ENCODE peak calls at places on chromosomes 1 and 21, in five cellular contexts. One of them, this sample, is unnamed.

GRCh38 chr21:25375675-25376074 is 231.6 kb downstream of the MRPL39 start:
- DNase-seq in right lobe of liver: no peak
- DNase-seq in pancreas: no peak
- DNase-seq in ovary: no peak
- DNase-seq in heart left ventricle: no peak
- DNase-seq in this sample: no peak

GRCh38 chr1:181112071-181112929 is 23.8 kb downstream of the IER5 start:
- DNase-seq in right lobe of liver: peak; percentile 93
- DNase-seq in ovary: peak; percentile 64
- DNase-seq in heart left ventricle: no peak
- DNase-seq in pancreas: peak; percentile 81
- DNase-seq in this sample: peak; percentile 89

GRCh38 chr1:3019007-3019515 is 2.2 kb upstream of the ACTRT2 start:
- DNase-seq in pancreas: no peak
- DNase-seq in right lobe of liver: no peak
- DNase-seq in ovary: peak; percentile 7
- DNase-seq in heart left ventricle: peak; percentile 52
- DNase-seq in this sample: no peak

GRCh38 chr1:2596530-2597333 is 10.2 kb downstream of the PRXL2B start:
- DNase-seq in ovary: no peak
- DNase-seq in right lobe of liver: peak; percentile 32
- DNase-seq in heart left ventricle: peak; percentile 46
- DNase-seq in pancreas: peak; percentile 8
- DNase-seq in this sample: no peak

GRCh38 chr1:89271616-89272015 is 1.0 kb downstream of the GBP5 start:
- DNase-seq in ovary: no peak
- DNase-seq in pancreas: no peak
- DNase-seq in right lobe of liver: no peak
- DNase-seq in heart left ventricle: no peak
- DNase-seq in this sample: no peak

GRCh38 chr1:35594005-35594760 is 21.1 kb downstream of the TFAP2E start:
- DNase-seq in pancreas: no peak
- DNase-seq in ovary: no peak
- DNase-seq in right lobe of liver: no peak
- DNase-seq in heart left ventricle: no peak
- DNase-seq in this sample: no peak

GRCh38 chr1:165717918-165718515 is 19.7 kb upstream of the ALDH9A1 start:
- DNase-seq in right lobe of liver: peak; percentile 61
- DNase-seq in pancreas: peak; percentile 38
- DNase-seq in heart left ventricle: no peak
- DNase-seq in ovary: no peak
- DNase-seq in this sample: peak; percentile 52

GRCh38 chr1:169484683-169485426 is 889 bp downstream of the SLC19A2 start:
- DNase-seq in pancreas: peak; percentile 63
- DNase-seq in heart left ventricle: peak; percentile 67
- DNase-seq in right lobe of liver: peak; percentile 77
- DNase-seq in ovary: peak; percentile 69
- DNase-seq in this sample: peak; percentile 81

GRCh38 chr1:50603274-50604271 is 180.3 kb upstream of the DMRTA2 start:
- DNase-seq in heart left ventricle: no peak
- DNase-seq in ovary: no peak
- DNase-seq in right lobe of liver: no peak
- DNase-seq in pancreas: no peak
- DNase-seq in this sample: no peak

GRCh38 chr1:58994664-58995063 is 210.8 kb upstream of the JUN start:
- DNase-seq in pancreas: no peak
- DNase-seq in heart left ventricle: no peak
- DNase-seq in ovary: no peak
- DNase-seq in right lobe of liver: no peak
- DNase-seq in this sample: no peak

GRCh38 chr1:227763246-227764018 is 28.2 kb downstream of the SNAP47 start:
- DNase-seq in heart left ventricle: peak; percentile 53
- DNase-seq in right lobe of liver: no peak
- DNase-seq in pancreas: no peak
- DNase-seq in ovary: no peak
- DNase-seq in this sample: no peak

GRCh38 chr1:159707473-159707872 is 6.9 kb downstream of the CRP start:
- DNase-seq in right lobe of liver: no peak
- DNase-seq in ovary: no peak
- DNase-seq in heart left ventricle: no peak
- DNase-seq in pancreas: no peak
- DNase-seq in this sample: no peak

GRCh38 chr1:24964811-24965570 is 34.9 kb upstream of the RUNX3 start:
- DNase-seq in ovary: no peak
- DNase-seq in heart left ventricle: peak; percentile 81
- DNase-seq in pancreas: peak; percentile 33
- DNase-seq in right lobe of liver: no peak
- DNase-seq in this sample: no peak

GRCh38 chr1:31707711-31708110 is 3.9 kb upstream of the COL16A1 start:
- DNase-seq in right lobe of liver: no peak
- DNase-seq in pancreas: no peak
- DNase-seq in ovary: no peak
- DNase-seq in heart left ventricle: no peak
- DNase-seq in this sample: no peak

GRCh38 chr1:10495475-10495817 is 20.7 kb downstream of the PEX14 start:
- DNase-seq in ovary: no peak
- DNase-seq in right lobe of liver: no peak
- DNase-seq in heart left ventricle: no peak
- DNase-seq in pancreas: no peak
- DNase-seq in this sample: no peak

GRCh38 chr1:171457412-171457811 is 27.9 kb upstream of the PRRC2C start:
- DNase-seq in right lobe of liver: no peak
- DNase-seq in heart left ventricle: no peak
- DNase-seq in ovary: no peak
- DNase-seq in pancreas: no peak
- DNase-seq in this sample: no peak

GRCh38 chr1:245575710-245576109 is 420.9 kb downstream of the KIF26B start:
- DNase-seq in pancreas: no peak
- DNase-seq in right lobe of liver: no peak
- DNase-seq in heart left ventricle: no peak
- DNase-seq in ovary: no peak
- DNase-seq in this sample: no peak

GRCh38 chr1:179103999-179104398 is 22.1 kb downstream of the TOR3A start:
- DNase-seq in heart left ventricle: no peak
- DNase-seq in ovary: no peak
- DNase-seq in pancreas: no peak
- DNase-seq in right lobe of liver: no peak
- DNase-seq in this sample: no peak

GRCh38 chr1:211830330-211831142 is at the start of gene LPGAT1:
- DNase-seq in ovary: peak; percentile 81
- DNase-seq in heart left ventricle: peak; percentile 90
- DNase-seq in right lobe of liver: peak; percentile 89
- DNase-seq in pancreas: peak; percentile 83
- DNase-seq in this sample: peak; percentile 80

GRCh38 chr1:51981555-51981954 is 8.9 kb downstream of the RAB3B start:
- DNase-seq in heart left ventricle: no peak
- DNase-seq in pancreas: no peak
- DNase-seq in ovary: no peak
- DNase-seq in right lobe of liver: no peak
- DNase-seq in this sample: no peak

GRCh38 chr1:39142394-39143060 is 62.0 kb upstream of the MACF1 start:
- DNase-seq in heart left ventricle: no peak
- DNase-seq in pancreas: peak; percentile 75
- DNase-seq in ovary: no peak
- DNase-seq in right lobe of liver: no peak
- DNase-seq in this sample: peak; percentile 26

GRCh38 chr1:57269621-57270235 is 154.1 kb downstream of the DAB1 start:
- DNase-seq in right lobe of liver: no peak
- DNase-seq in ovary: no peak
- DNase-seq in heart left ventricle: no peak
- DNase-seq in pancreas: no peak
- DNase-seq in this sample: no peak

GRCh38 chr1:235637756-235638155 is 11.8 kb downstream of the GNG4 start:
- DNase-seq in ovary: no peak
- DNase-seq in pancreas: no peak
- DNase-seq in heart left ventricle: no peak
- DNase-seq in right lobe of liver: peak; percentile 13
- DNase-seq in this sample: no peak

GRCh38 chr21:31397515-31397926 is 53.5 kb upstream of the TIAM1 start:
- DNase-seq in right lobe of liver: no peak
- DNase-seq in ovary: no peak
- DNase-seq in pancreas: no peak
- DNase-seq in heart left ventricle: no peak
- DNase-seq in this sample: no peak

GRCh38 chr1:161242313-161242712 is 4.3 kb upstream of the NR1I3 start:
- DNase-seq in heart left ventricle: no peak
- DNase-seq in right lobe of liver: no peak
- DNase-seq in ovary: no peak
- DNase-seq in pancreas: no peak
- DNase-seq in this sample: no peak

GRCh38 chr1:78070758-78071157 is 25.0 kb downstream of the GIPC2 start:
- DNase-seq in pancreas: no peak
- DNase-seq in heart left ventricle: no peak
- DNase-seq in right lobe of liver: no peak
- DNase-seq in ovary: no peak
- DNase-seq in this sample: no peak

GRCh38 chr1:84847253-84848247 is 45.5 kb downstream of the LPAR3 start:
- DNase-seq in pancreas: peak; percentile 88
- DNase-seq in right lobe of liver: peak; percentile 92
- DNase-seq in ovary: peak; percentile 36
- DNase-seq in heart left ventricle: peak; percentile 70
- DNase-seq in this sample: peak; percentile 35

GRCh38 chr1:6041432-6042062 is 4.1 kb upstream of the KCNAB2 start:
- DNase-seq in pancreas: no peak
- DNase-seq in right lobe of liver: no peak
- DNase-seq in ovary: peak; percentile 52
- DNase-seq in heart left ventricle: no peak
- DNase-seq in this sample: no peak

GRCh38 chr21:36854391-36854790 is 112.1 kb downstream of the HLCS start:
- DNase-seq in pancreas: no peak
- DNase-seq in right lobe of liver: no peak
- DNase-seq in heart left ventricle: no peak
- DNase-seq in ovary: no peak
- DNase-seq in this sample: peak; percentile 43

GRCh38 chr1:39646232-39647081 is 7.0 kb upstream of the HEYL start:
- DNase-seq in pancreas: peak; percentile 94
- DNase-seq in right lobe of liver: no peak
- DNase-seq in ovary: peak; percentile 84
- DNase-seq in heart left ventricle: peak; percentile 92
- DNase-seq in this sample: peak; percentile 73

GRCh38 chr1:154304664-154305337 is 16.1 kb upstream of the AQP10 start:
- DNase-seq in ovary: no peak
- DNase-seq in pancreas: no peak
- DNase-seq in heart left ventricle: no peak
- DNase-seq in right lobe of liver: no peak
- DNase-seq in this sample: no peak

GRCh38 chr21:32371913-32372314 is 20.9 kb downstream of the URB1 start:
- DNase-seq in heart left ventricle: no peak
- DNase-seq in ovary: peak; percentile 65
- DNase-seq in right lobe of liver: peak; percentile 12
- DNase-seq in pancreas: no peak
- DNase-seq in this sample: peak; percentile 54

GRCh38 chr1:6785721-6786505 is 659 bp downstream of the CAMTA1 start:
- DNase-seq in right lobe of liver: peak; percentile 56
- DNase-seq in pancreas: peak; percentile 32
- DNase-seq in heart left ventricle: peak; percentile 72
- DNase-seq in ovary: peak; percentile 74
- DNase-seq in this sample: no peak

GRCh38 chr1:115729765-115730164 is 38.7 kb downstream of the CASQ2 start:
- DNase-seq in pancreas: no peak
- DNase-seq in ovary: no peak
- DNase-seq in right lobe of liver: no peak
- DNase-seq in heart left ventricle: no peak
- DNase-seq in this sample: no peak

GRCh38 chr1:116508090-116508983 is 62.5 kb downstream of the CD58 start:
- DNase-seq in right lobe of liver: no peak
- DNase-seq in ovary: no peak
- DNase-seq in pancreas: no peak
- DNase-seq in heart left ventricle: no peak
- DNase-seq in this sample: no peak

GRCh38 chr1:92728687-92729086 is 56.2 kb downstream of the EVI5 start:
- DNase-seq in right lobe of liver: no peak
- DNase-seq in heart left ventricle: no peak
- DNase-seq in pancreas: no peak
- DNase-seq in ovary: no peak
- DNase-seq in this sample: no peak

GRCh38 chr21:45972353-45972715 is 9.2 kb upstream of the COL6A1 start:
- DNase-seq in heart left ventricle: no peak
- DNase-seq in right lobe of liver: no peak
- DNase-seq in ovary: peak; percentile 77
- DNase-seq in pancreas: no peak
- DNase-seq in this sample: no peak
- H3K4me3 ChIP-seq in heart left ventricle: peak overlapping the region; percentile 69
- H3K4me3 ChIP-seq in right lobe of liver: no peak overlapping the region
- H3K4me3 ChIP-seq in ovary: peak overlapping the region; percentile 59
- H3K4me3 ChIP-seq in pancreas: peak overlapping the region; percentile 50
- H3K4me3 ChIP-seq in this sample: no peak overlapping the region

GRCh38 chr1:223700942-223701637 is 11.2 kb upstream of the CAPN2 start:
- DNase-seq in right lobe of liver: no peak
- DNase-seq in pancreas: no peak
- DNase-seq in heart left ventricle: no peak
- DNase-seq in ovary: peak; percentile 60
- DNase-seq in this sample: peak; percentile 80
- H3K27ac ChIP-seq in right lobe of liver: no peak overlapping the region
- H3K27ac ChIP-seq in pancreas: peak overlapping the region; percentile 4
- H3K27ac ChIP-seq in heart left ventricle: peak overlapping the region; percentile 40
- H3K27ac ChIP-seq in ovary: peak overlapping the region; percentile 56
- H3K27ac ChIP-seq in this sample: peak overlapping the region; percentile 88

GRCh38 chr1:156122086-156122485 is 7.6 kb downstream of the LMNA start:
- DNase-seq in pancreas: no peak
- DNase-seq in ovary: no peak
- DNase-seq in right lobe of liver: no peak
- DNase-seq in heart left ventricle: no peak
- DNase-seq in this sample: no peak
- H3K4me3 ChIP-seq in pancreas: peak overlapping the region; percentile 22
- H3K4me3 ChIP-seq in ovary: peak overlapping the region; percentile 38
- H3K4me3 ChIP-seq in right lobe of liver: no peak overlapping the region
- H3K4me3 ChIP-seq in heart left ventricle: peak overlapping the region; percentile 94
- H3K4me3 ChIP-seq in this sample: peak overlapping the region; percentile 36

DNA sequence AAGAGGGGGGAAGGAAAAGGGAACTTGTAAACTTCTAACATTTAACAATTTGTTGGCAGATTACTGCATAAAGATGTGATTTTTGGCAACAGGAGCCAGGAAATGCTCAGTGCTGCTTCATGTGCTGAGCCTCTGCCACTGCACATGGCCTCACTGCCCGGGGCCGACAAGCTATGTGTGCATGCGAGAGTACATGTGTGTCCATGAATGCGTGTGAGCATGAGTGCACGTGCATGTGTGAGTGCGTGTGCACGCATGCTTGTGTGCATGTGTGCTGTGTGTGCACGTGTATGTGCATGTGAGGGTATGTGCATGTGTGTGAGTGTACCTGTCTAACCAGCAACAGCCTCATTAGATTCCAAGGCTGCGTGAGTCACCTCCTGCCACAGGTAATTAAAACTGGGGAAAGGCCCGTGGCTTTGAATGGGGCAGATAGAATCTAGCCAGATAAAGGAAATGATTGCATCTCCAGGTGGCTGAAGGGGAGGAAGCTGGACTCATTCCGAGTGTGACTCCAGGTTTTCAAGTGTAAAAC is 41.4 kb upstream of the TSPEAR start:
- DNase-seq in right lobe of liver: no peak
- DNase-seq in pancreas: no peak
- DNase-seq in ovary: no peak
- DNase-seq in heart left ventricle: no peak
- DNase-seq in this sample: no peak
- H3K27ac ChIP-seq in right lobe of liver: no peak overlapping the region
- H3K27ac ChIP-seq in pancreas: no peak overlapping the region
- H3K27ac ChIP-seq in ovary: no peak overlapping the region
- H3K27ac ChIP-seq in heart left ventricle: no peak overlapping the region
- H3K27ac ChIP-seq in this sample: no peak overlapping the region